ENCODE peak calls at places on chromosomes 11 and 22, in five cellular contexts. D, Q, S, L and C are unnamed samples.
A peak's percentile ranks its signal among the peaks of the same experiment; 100 is the strongest.

GRCh38 chr11:2489103-2489502 is 44.3 kb downstream of the KCNQ1 start:
- DNase-seq in D (no peak), Q (no peak), S (no peak), L (no peak), C (no peak)

GRCh38 chr11:120958185-120958584 is 65.7 kb upstream of the TBCEL start:
- DNase-seq in D (no peak), Q (no peak), S (no peak), L (no peak), C (no peak)

GRCh38 chr11:68258363-68258765 is 13.4 kb downstream of the C11orf24 start:
- DNase-seq in D (no peak), Q (no peak), S (no peak), L (no peak), C (no peak)

GRCh38 chr11:77181799-77182541 is 53.9 kb downstream of the MYO7A start:
- DNase-seq in D (no peak), Q (no peak), S (no peak), L (no peak), C (no peak)

GRCh38 chr11:109034341-109034696 is 369.4 kb downstream of the DDX10 start:
- DNase-seq in D (no peak), Q (no peak), S (no peak), L (no peak), C (no peak)

GRCh38 chr11:95863486-95864140 is 60.3 kb downstream of the MTMR2 start:
- DNase-seq in D (no peak), Q (no peak), S (no peak), L (no peak), C (no peak)

GRCh38 chr22:32053165-32053755 is 10.2 kb downstream of the SLC5A1 start:
- DNase-seq in D (no peak), Q (no peak), S (no peak), L (no peak), C (no peak)

GRCh38 chr11:84430661-84431060 is 1144.5 kb upstream of the CCDC90B start:
- DNase-seq in D (no peak), Q (no peak), S (no peak), L (peak; percentile 15), C (no peak)

GRCh38 chr22:20275836-20276235 is 7.7 kb upstream of the RTN4R start:
- DNase-seq in D (no peak), Q (no peak), S (no peak), L (no peak), C (no peak)

GRCh38 chr22:20625270-20625669 is 117.9 kb downstream of the MED15 start:
- DNase-seq in D (no peak), Q (no peak), S (no peak), L (no peak), C (no peak)

GRCh38 chr11:763073-763463 is 14.2 kb downstream of the GATD1 start:
- DNase-seq in D (no peak), Q (no peak), S (peak; percentile 64), L (no peak), C (no peak)

GRCh38 chr11:119160151-119160550 is 8.4 kb upstream of the NLRX1 start:
- DNase-seq in D (no peak), Q (no peak), S (no peak), L (no peak), C (no peak)

GRCh38 chr22:38697055-38697980 is 3.4 kb downstream of the JOSD1 start:
- DNase-seq in D (no peak), Q (no peak), S (peak; percentile 70), L (no peak), C (no peak)

GRCh38 chr22:43880743-43881055 is 11.1 kb downstream of the PNPLA5 start:
- DNase-seq in D (no peak), Q (no peak), S (no peak), L (no peak), C (no peak)

DNA sequence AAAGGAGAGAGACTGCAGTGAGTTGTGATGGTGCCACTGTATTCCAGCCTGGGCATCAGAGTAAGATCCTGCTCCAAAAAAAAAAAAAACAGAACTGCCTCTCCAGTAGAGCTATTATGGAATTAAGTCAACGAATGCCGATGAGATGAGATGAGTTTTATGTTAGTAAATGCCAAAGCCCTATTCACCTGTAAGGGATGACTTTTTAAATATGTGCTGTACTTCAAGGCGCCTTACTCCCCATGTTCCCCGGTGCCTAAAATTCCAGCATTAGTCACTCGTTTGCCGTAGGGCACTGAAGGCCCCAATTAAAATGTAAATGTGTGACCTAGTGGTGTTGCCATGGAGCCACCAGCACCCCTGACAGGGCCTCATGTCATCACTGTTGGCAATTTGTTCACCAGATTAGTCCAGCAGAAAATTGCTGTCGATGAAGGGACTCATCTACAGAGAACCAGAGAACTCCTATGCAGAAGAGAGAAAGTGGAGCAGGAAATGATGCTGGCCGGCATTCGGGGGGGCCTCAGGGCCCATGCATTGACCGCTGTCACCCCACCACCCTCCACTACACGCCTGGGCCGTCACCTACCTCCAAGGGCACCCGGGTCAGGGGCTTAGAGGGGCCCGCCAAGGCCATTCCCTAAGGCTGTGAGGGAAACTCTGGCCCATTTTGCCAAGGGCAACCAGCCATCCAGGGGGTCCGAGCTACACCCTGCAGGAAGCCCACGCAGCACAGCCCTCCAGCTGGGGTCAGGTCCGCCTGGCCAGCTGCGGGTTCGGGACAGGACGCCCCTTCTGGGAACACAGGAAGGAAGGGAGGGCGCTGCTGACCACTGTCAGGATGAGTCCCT is 17.8 kb downstream of the LIF start:
- DNase-seq in D (no peak), Q (no peak), S (no peak), L (no peak), C (no peak)
- H3K4me1 ChIP-seq in D (no peaks in the 10 kb centered on the region), Q (no peaks in the 10 kb centered on the region), S (no peaks in the 10 kb centered on the region), L (no peaks in the 10 kb centered on the region), C (peaks cover 20% of the 10 kb centered on the region)

GRCh38 chr11:122746611-122747305 is 91.2 kb downstream of the UBASH3B start:
- DNase-seq in D (no peak), Q (no peak), S (no peak), L (no peak), C (no peak)

GRCh38 chr11:122743949-122744876 is 88.7 kb downstream of the UBASH3B start:
- DNase-seq in D (no peak), Q (peak; percentile 90), S (peak; percentile 31), L (peak; percentile 17), C (peak; percentile 55)

GRCh38 chr11:122743093-122743741 is 87.7 kb downstream of the UBASH3B start:
- DNase-seq in D (no peak), Q (no peak), S (no peak), L (no peak), C (no peak)

GRCh38 chr11:122746050-122746478 is 90.5 kb downstream of the UBASH3B start:
- DNase-seq in D (no peak), Q (peak; percentile 66), S (no peak), L (no peak), C (peak; percentile 15)

GRCh38 chr11:122745111-122745510 is 89.6 kb downstream of the UBASH3B start:
- DNase-seq in D (no peak), Q (no peak), S (no peak), L (no peak), C (no peak)
- H3K27ac ChIP-seq in D (no peak overlapping the region), Q (peak overlapping the region; percentile 3), S (no peak overlapping the region), L (no peak overlapping the region), C (no peak overlapping the region)

GRCh38 chr11:123132881-123133280 is 62.2 kb downstream of the CLMP start:
- DNase-seq in D (no peak), Q (no peak), S (no peak), L (no peak), C (no peak)
- H3K4me3 ChIP-seq in D (no peak overlapping the region), Q (no peak overlapping the region), S (no peak overlapping the region), L (no peak overlapping the region), C (no peak overlapping the region)

DNA sequence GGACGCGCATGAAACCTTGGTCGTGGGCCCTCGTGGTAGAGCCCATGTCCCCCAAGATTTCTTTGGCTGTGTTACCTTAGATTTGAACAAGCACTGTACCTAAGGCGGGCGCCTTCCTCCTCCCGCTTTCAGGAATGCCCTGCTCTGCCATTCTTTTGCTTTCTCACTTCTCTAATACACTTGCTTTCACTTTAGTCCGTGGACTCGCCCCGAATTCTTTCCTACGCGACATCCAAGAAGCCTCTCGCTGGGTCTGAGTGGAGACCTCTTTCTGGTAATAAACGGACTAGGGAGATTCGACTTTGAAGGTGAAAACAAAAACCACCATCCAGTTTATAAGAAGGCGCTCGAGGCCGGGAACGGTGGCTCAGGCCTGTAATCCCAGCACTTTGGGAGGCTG is 1.2 kb upstream of the NUP50 start:
- DNase-seq in D (no peak), Q (no peak), S (peak; percentile 37), L (no peak), C (no peak)
- H3K4me1 ChIP-seq in D (peaks cover 30% of the 10 kb centered on the region), Q (peaks cover 14% of the 10 kb centered on the region), S (peaks cover 82% of the 10 kb centered on the region), L (peaks cover 34% of the 10 kb centered on the region), C (peaks cover 48% of the 10 kb centered on the region)

GRCh38 chr11:17736921-17737817 is 2.6 kb downstream of the KCNC1 start:
- DNase-seq in D (no peak), Q (no peak), S (no peak), L (no peak), C (no peak)
- H3K27ac ChIP-seq in D (no peak overlapping the region), Q (no peak overlapping the region), S (no peak overlapping the region), L (no peak overlapping the region), C (no peak overlapping the region)